ENCODE peak calls at places on chromosome 20, in six cellular contexts. K, J, H, V, D and N are unnamed samples.

GRCh38 chr20:57991211-57991841 is 237.1 kb downstream of the ANKRD60 start:
- DNase-seq in H (no peak), V (peak), J (no peak), K (peak), D (no peak), N (no peak)

GRCh38 chr20:8718214-8718613 is 350.7 kb upstream of the PLCB4 start:
- DNase-seq in V (peak), H (no peak), J (no peak), K (no peak), D (no peak), N (no peak)

GRCh38 chr20:59748555-59749292 is 144.4 kb downstream of the PHACTR3 start:
- DNase-seq in V (peak), K (peak), D (peak), J (no peak), H (no peak), N (no peak)

GRCh38 chr20:52268184-52268583 is 76.6 kb upstream of the ZFP64 start:
- DNase-seq in J (no peak), H (no peak), K (peak), D (no peak), V (peak), N (no peak)

GRCh38 chr20:32359633-32360332 is 1.7 kb downstream of the ASXL1 start:
- DNase-seq in H (no peak), J (no peak), D (no peak), K (peak), V (no peak), N (peak)

GRCh38 chr20:54208492-54209044 is 681 bp downstream of the PFDN4 start:
- DNase-seq in K (peak), D (no peak), H (no peak), V (peak), J (no peak), N (peak)

GRCh38 chr20:4014031-4014474 is 1.3 kb downstream of the RNF24 start:
- DNase-seq in V (peak), K (peak), D (peak), H (peak), J (no peak), N (peak)

GRCh38 chr20:43456809-43457639 is 672 bp upstream of the SRSF6 start:
- DNase-seq in K (peak), D (peak), J (peak), H (peak), V (peak), N (peak)

GRCh38 chr20:58891076-58891685 is 38.7 kb downstream of the GNAS start:
- DNase-seq in D (peak), H (peak), J (peak), K (peak), V (peak), N (peak)

DNA sequence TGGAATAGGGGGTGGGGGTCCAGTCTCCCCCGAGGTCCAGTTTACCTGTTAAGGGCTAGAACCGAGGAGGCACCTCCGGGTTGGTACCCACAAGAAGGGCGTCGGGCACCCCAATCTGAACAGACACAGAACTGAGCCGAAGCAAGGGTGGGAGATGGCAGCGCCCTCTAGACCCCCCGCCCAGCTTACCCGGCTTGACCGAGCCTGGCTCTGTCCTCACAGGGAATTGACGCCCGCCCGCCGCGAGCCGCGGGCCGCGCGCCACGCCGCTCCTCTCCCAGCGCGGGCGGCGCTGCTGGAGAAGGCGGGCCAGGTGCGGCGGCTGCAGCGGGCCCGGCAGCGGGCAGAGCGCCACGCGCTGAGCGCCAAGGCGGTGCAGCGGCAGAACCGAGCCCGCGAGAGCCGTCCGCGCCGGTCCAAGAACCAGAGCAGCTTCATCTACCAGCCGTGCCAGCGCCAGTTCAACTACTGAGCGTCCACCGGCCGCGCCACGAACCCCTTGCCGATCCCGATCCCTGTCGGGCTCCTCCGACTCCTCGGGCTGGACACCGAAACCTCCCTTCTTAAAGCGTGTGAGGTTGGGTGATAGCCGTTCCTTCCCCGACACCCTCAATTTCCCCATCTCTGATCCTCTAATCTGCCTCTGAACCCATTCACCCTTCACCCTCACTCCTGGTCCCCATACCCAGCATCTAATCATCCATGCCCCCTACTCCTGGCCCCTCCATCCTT is 5.9 kb downstream of the TP53INP2 start:
- DNase-seq in K (peak), V (peak), D (peak), H (peak), J (peak), N (no peak)
- TF ChIP-seq CTCF in K (peak), V (peak), D (no peak), H (peak), J (peak), N (peak)

DNA sequence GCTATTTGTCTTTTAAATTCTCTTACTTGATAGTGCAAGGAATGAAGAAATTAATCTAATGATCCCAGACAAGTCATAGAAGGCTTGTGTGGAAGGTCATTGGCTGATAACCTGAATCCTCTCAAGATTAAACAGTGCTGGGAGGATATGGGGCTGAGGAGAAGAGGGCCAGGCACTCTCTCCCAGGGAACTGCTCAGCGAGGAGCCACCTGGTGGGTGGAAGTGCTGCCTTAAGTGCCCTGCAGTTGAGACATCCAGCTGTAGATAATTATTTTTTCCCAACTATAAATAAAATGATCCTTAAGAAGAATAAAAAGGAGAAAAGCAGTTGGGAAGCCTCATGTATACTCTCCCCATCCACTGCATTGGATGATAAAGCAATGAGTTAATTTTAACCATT is 47.9 kb downstream of the BTBD3 start:
- DNase-seq in V (no peak), H (no peak), J (no peak), D (peak), K (no peak), N (no peak)
- TF ChIP-seq CTCF in V (no peak), H (peak), J (no peak), D (no peak), K (peak), N (no peak)

GRCh38 chr20:50187403-50188051 is 3.1 kb upstream of the CEBPB start:
- DNase-seq in V (peak), D (peak), H (peak), J (no peak), K (peak), N (no peak)
- TF ChIP-seq CTCF in V (no peak), D (no peak), H (no peak), J (no peak), K (no peak), N (no peak)

GRCh38 chr20:31257364-31257763 is at the start of gene DEFB115:
- DNase-seq in K (no peak), H (no peak), V (no peak), D (no peak), J (no peak), N (no peak)

GRCh38 chr20:31256959-31257358 is 505 bp upstream of the DEFB115 start:
- DNase-seq in H (no peak), J (no peak), V (no peak), D (no peak), K (no peak), N (no peak)

DNA sequence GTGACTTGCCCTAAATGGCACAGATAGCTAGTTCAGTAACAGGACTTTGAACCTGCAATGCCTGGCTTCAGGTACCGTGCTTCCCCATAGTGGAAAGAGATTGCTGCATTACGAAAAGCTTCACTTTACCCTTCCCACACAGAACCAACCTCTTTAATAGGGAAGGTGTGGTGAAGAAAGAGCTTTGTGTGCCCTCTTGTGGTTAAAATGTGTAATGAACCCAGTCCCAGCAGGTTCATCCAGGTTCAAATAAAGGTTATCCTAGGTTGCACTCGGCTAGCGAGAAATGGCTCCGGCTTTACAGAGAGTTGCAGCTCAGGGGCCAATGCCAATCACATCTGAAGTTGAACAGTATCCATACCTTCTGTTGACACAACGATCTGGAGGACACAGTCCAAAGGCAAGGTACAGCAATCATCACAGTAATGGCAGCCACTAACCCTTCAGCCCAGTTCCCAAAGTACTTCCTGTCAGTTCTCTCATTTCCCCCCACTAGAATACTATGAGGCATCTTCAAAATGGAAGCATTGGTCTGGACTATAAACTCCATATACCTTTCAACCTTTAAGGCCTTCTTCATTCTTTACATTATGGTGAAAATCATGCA is 3.0 kb downstream of the DEFB115 start:
- DNase-seq in D (no peak), J (no peak), V (no peak), K (no peak), H (no peak), N (peak)
- TF ChIP-seq CTCF in D (no peak), J (peak), V (peak), K (no peak), H (peak), N (peak)

GRCh38 chr20:20567712-20568111 is 144.7 kb downstream of the RALGAPA2 start:
- DNase-seq in V (no peak), H (no peak), D (no peak), K (no peak), J (no peak), N (no peak)

GRCh38 chr20:20564279-20564678 is 148.2 kb downstream of the RALGAPA2 start:
- DNase-seq in J (no peak), V (no peak), K (no peak), D (no peak), H (no peak), N (no peak)

GRCh38 chr20:20566523-20566922 is 145.9 kb downstream of the RALGAPA2 start:
- DNase-seq in D (peak), V (no peak), H (no peak), J (no peak), K (no peak), N (no peak)

GRCh38 chr20:20571068-20571780 is 141.2 kb downstream of the RALGAPA2 start:
- DNase-seq in J (no peak), H (no peak), D (no peak), K (no peak), V (no peak), N (no peak)

GRCh38 chr20:20568604-20569205 is 143.7 kb downstream of the RALGAPA2 start:
- DNase-seq in J (peak), D (peak), H (peak), V (peak), K (peak), N (peak)
- TF ChIP-seq CTCF in J (peak), D (peak), H (peak), V (peak), K (peak), N (peak)